ENCODE peak calls at places on chromosomes 3 and 15, in four cellular contexts. One of them, this sample, is unnamed.

GRCh38 chr3:25344609-25345008 is 83.5 kb upstream of the RARB start:
- DNase-seq in psoas muscle: no peak
- DNase-seq in body of pancreas: no peak
- DNase-seq in lower lobe of right lung: no peak
- DNase-seq in this sample: no peak

GRCh38 chr3:63975705-63976104 is 47.6 kb downstream of the PSMD6 start:
- DNase-seq in psoas muscle: peak; percentile 85
- DNase-seq in body of pancreas: peak; percentile 81
- DNase-seq in lower lobe of right lung: no peak
- DNase-seq in this sample: peak; percentile 91

GRCh38 chr15:101170568-101171350 is 81.1 kb downstream of the CHSY1 start:
- DNase-seq in psoas muscle: peak; percentile 74
- DNase-seq in body of pancreas: peak; percentile 26
- DNase-seq in lower lobe of right lung: no peak
- DNase-seq in this sample: peak; percentile 79

GRCh38 chr3:159882784-159883779 is 105.6 kb upstream of the IL12A start:
- DNase-seq in lower lobe of right lung: no peak
- DNase-seq in psoas muscle: no peak
- DNase-seq in body of pancreas: no peak
- DNase-seq in this sample: peak; percentile 84

GRCh38 chr3:153268564-153269279 is 106.7 kb downstream of the RAP2B start:
- DNase-seq in psoas muscle: no peak
- DNase-seq in body of pancreas: no peak
- DNase-seq in lower lobe of right lung: no peak
- DNase-seq in this sample: no peak

GRCh38 chr3:12396475-12396874 is 87.8 kb upstream of the TSEN2 start:
- DNase-seq in lower lobe of right lung: peak; percentile 49
- DNase-seq in body of pancreas: no peak
- DNase-seq in psoas muscle: no peak
- DNase-seq in this sample: no peak

GRCh38 chr15:41969851-41970431 is 2.4 kb downstream of the EHD4 start:
- DNase-seq in body of pancreas: no peak
- DNase-seq in psoas muscle: no peak
- DNase-seq in lower lobe of right lung: no peak
- DNase-seq in this sample: no peak

GRCh38 chr3:177611781-177612389 is 414.6 kb upstream of the TBL1XR1 start:
- DNase-seq in body of pancreas: no peak
- DNase-seq in lower lobe of right lung: no peak
- DNase-seq in psoas muscle: no peak
- DNase-seq in this sample: no peak

GRCh38 chr3:23078735-23079134 is 124.4 kb upstream of the UBE2E2 start:
- DNase-seq in lower lobe of right lung: no peak
- DNase-seq in psoas muscle: no peak
- DNase-seq in body of pancreas: no peak
- DNase-seq in this sample: no peak

GRCh38 chr3:23072672-23073071 is 130.5 kb upstream of the UBE2E2 start:
- DNase-seq in lower lobe of right lung: no peak
- DNase-seq in body of pancreas: no peak
- DNase-seq in psoas muscle: no peak
- DNase-seq in this sample: no peak

GRCh38 chr3:23073721-23074300 is 129.3 kb upstream of the UBE2E2 start:
- DNase-seq in psoas muscle: no peak
- DNase-seq in lower lobe of right lung: no peak
- DNase-seq in body of pancreas: no peak
- DNase-seq in this sample: no peak

GRCh38 chr3:23077126-23077525 is 126.0 kb upstream of the UBE2E2 start:
- DNase-seq in body of pancreas: no peak
- DNase-seq in lower lobe of right lung: no peak
- DNase-seq in psoas muscle: no peak
- DNase-seq in this sample: peak; percentile 25

GRCh38 chr3:23075478-23075877 is 127.6 kb upstream of the UBE2E2 start:
- DNase-seq in psoas muscle: no peak
- DNase-seq in body of pancreas: no peak
- DNase-seq in lower lobe of right lung: no peak
- DNase-seq in this sample: no peak
- H3K27me3 ChIP-seq in psoas muscle: no peaks in the 10 kb centered on the region
- H3K27me3 ChIP-seq in body of pancreas: no peaks in the 10 kb centered on the region
- H3K27me3 ChIP-seq in lower lobe of right lung: no peaks in the 10 kb centered on the region
- H3K27me3 ChIP-seq in this sample: peaks cover 71% of the 10 kb centered on the region

GRCh38 chr15:45134046-45134445 is 4.3 kb downstream of the DUOX1 start:
- DNase-seq in lower lobe of right lung: peak; percentile 40
- DNase-seq in body of pancreas: no peak
- DNase-seq in psoas muscle: no peak
- DNase-seq in this sample: no peak
- H3K27me3 ChIP-seq in lower lobe of right lung: peaks cover 52% of the 10 kb centered on the region
- H3K27me3 ChIP-seq in body of pancreas: peaks cover 6% of the 10 kb centered on the region
- H3K27me3 ChIP-seq in psoas muscle: no peaks in the 10 kb centered on the region
- H3K27me3 ChIP-seq in this sample: no peaks in the 10 kb centered on the region

GRCh38 chr15:82062479-82062878 is 16.7 kb upstream of the MEX3B start:
- DNase-seq in psoas muscle: no peak
- DNase-seq in lower lobe of right lung: no peak
- DNase-seq in body of pancreas: no peak
- DNase-seq in this sample: no peak

GRCh38 chr15:82058517-82059204 is 12.8 kb upstream of the MEX3B start:
- DNase-seq in body of pancreas: no peak
- DNase-seq in lower lobe of right lung: no peak
- DNase-seq in psoas muscle: no peak
- DNase-seq in this sample: no peak

GRCh38 chr15:82056900-82057825 is 11.3 kb upstream of the MEX3B start:
- DNase-seq in psoas muscle: no peak
- DNase-seq in lower lobe of right lung: no peak
- DNase-seq in body of pancreas: no peak
- DNase-seq in this sample: no peak

GRCh38 chr15:82060817-82061216 is 15.0 kb upstream of the MEX3B start:
- DNase-seq in lower lobe of right lung: no peak
- DNase-seq in body of pancreas: no peak
- DNase-seq in psoas muscle: no peak
- DNase-seq in this sample: no peak

DNA sequence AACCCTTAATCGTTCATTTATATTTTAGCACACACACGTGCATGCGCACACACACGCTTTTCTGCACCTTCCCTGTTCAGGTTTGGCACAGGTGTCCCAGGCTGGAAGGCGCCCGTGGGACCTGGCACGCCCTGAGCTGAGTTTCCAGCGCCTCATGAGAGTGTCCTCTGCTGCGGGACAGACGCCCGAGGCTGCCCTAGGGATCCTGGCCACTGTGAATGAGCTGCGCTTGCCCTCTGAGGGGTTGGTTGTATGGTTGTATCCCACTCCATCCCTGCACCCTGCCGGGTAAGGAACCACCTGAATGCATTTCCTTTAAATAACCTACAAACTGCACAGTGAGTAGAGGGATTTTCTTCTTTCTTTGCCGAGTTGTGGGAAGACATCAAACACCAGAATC is 12.2 kb upstream of the MEX3B start:
- DNase-seq in psoas muscle: no peak
- DNase-seq in lower lobe of right lung: no peak
- DNase-seq in body of pancreas: no peak
- DNase-seq in this sample: no peak
- H3K27me3 ChIP-seq in psoas muscle: no peaks in the 10 kb centered on the region
- H3K27me3 ChIP-seq in lower lobe of right lung: peaks cover 51% of the 10 kb centered on the region
- H3K27me3 ChIP-seq in body of pancreas: no peaks in the 10 kb centered on the region
- H3K27me3 ChIP-seq in this sample: peaks cover 60% of the 10 kb centered on the region

GRCh38 chr3:53618946-53619345 is 124.5 kb downstream of the CACNA1D start:
- DNase-seq in psoas muscle: no peak
- DNase-seq in lower lobe of right lung: no peak
- DNase-seq in body of pancreas: no peak
- DNase-seq in this sample: no peak

GRCh38 chr3:53617893-53618523 is 123.6 kb downstream of the CACNA1D start:
- DNase-seq in body of pancreas: no peak
- DNase-seq in lower lobe of right lung: no peak
- DNase-seq in psoas muscle: no peak
- DNase-seq in this sample: no peak

GRCh38 chr3:53616330-53616729 is 121.9 kb downstream of the CACNA1D start:
- DNase-seq in lower lobe of right lung: no peak
- DNase-seq in psoas muscle: no peak
- DNase-seq in body of pancreas: no peak
- DNase-seq in this sample: no peak

GRCh38 chr3:53616971-53617892 is 122.8 kb downstream of the CACNA1D start:
- DNase-seq in lower lobe of right lung: no peak
- DNase-seq in psoas muscle: no peak
- DNase-seq in body of pancreas: no peak
- DNase-seq in this sample: no peak

DNA sequence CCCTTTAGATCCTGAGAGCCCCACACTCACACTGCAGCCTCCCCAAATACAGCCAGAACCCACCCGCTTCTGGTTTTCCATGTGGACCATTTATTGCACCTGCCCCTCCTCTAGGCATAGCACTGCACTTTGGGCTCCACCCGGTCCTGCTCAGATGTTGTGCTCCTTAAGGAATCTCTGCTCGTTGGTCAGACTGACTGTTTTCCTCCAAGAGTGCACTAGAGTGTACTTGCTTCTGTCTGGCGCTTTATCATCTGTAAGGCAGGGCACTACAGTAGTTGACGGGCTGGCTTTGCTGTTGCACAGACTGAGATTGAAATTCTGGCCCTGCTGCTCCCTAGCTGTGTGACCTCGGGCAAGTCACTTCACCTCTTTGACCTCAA is 124.1 kb downstream of the CACNA1D start:
- DNase-seq in psoas muscle: no peak
- DNase-seq in lower lobe of right lung: no peak
- DNase-seq in body of pancreas: no peak
- DNase-seq in this sample: no peak
- H3K27me3 ChIP-seq in psoas muscle: no peaks in the 10 kb centered on the region
- H3K27me3 ChIP-seq in lower lobe of right lung: no peaks in the 10 kb centered on the region
- H3K27me3 ChIP-seq in body of pancreas: no peaks in the 10 kb centered on the region
- H3K27me3 ChIP-seq in this sample: no peaks in the 10 kb centered on the region

DNA sequence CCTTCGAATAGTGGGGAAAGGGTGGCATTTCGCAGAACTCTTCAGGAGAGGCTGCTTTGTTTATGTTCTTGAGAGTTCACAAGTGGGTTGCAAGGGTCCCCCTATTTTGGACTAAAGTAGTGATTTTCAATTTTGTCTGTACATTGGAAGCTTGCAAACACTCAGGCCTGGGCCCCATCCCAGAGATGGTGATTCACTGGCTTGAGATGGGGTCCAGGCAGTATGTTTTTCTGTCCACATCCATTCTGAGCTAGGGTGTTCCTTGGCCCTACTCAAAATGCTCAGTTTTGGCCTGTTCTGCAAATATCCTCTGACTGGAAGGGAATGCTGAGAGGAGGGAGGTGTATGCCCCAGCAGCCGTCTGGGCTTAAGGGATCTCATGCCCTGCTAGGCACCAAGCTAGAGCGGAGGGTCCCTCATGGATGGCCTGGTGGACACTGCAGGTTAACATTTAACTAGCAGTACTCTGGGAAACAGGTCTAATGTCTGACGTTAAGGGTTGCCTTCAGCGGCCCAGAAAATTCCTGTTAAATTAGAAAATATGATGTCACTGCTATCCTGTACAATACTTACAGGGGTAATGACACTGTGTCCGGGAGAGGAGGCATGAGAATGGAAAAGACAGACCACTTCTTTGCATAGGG is 181.4 kb downstream of the OPA1 start:
- DNase-seq in lower lobe of right lung: no peak
- DNase-seq in psoas muscle: no peak
- DNase-seq in body of pancreas: no peak
- DNase-seq in this sample: no peak
- H3K27me3 ChIP-seq in lower lobe of right lung: peaks cover 23% of the 10 kb centered on the region
- H3K27me3 ChIP-seq in psoas muscle: no peaks in the 10 kb centered on the region
- H3K27me3 ChIP-seq in body of pancreas: no peaks in the 10 kb centered on the region
- H3K27me3 ChIP-seq in this sample: peaks cover 2% of the 10 kb centered on the region

GRCh38 chr15:43212299-43212698 is 8.5 kb downstream of the EPB42 start:
- DNase-seq in body of pancreas: no peak
- DNase-seq in psoas muscle: no peak
- DNase-seq in lower lobe of right lung: no peak
- DNase-seq in this sample: no peak
- H3K27me3 ChIP-seq in body of pancreas: no peaks in the 10 kb centered on the region
- H3K27me3 ChIP-seq in psoas muscle: no peaks in the 10 kb centered on the region
- H3K27me3 ChIP-seq in lower lobe of right lung: peaks cover 15% of the 10 kb centered on the region
- H3K27me3 ChIP-seq in this sample: peaks cover 34% of the 10 kb centered on the region

DNA sequence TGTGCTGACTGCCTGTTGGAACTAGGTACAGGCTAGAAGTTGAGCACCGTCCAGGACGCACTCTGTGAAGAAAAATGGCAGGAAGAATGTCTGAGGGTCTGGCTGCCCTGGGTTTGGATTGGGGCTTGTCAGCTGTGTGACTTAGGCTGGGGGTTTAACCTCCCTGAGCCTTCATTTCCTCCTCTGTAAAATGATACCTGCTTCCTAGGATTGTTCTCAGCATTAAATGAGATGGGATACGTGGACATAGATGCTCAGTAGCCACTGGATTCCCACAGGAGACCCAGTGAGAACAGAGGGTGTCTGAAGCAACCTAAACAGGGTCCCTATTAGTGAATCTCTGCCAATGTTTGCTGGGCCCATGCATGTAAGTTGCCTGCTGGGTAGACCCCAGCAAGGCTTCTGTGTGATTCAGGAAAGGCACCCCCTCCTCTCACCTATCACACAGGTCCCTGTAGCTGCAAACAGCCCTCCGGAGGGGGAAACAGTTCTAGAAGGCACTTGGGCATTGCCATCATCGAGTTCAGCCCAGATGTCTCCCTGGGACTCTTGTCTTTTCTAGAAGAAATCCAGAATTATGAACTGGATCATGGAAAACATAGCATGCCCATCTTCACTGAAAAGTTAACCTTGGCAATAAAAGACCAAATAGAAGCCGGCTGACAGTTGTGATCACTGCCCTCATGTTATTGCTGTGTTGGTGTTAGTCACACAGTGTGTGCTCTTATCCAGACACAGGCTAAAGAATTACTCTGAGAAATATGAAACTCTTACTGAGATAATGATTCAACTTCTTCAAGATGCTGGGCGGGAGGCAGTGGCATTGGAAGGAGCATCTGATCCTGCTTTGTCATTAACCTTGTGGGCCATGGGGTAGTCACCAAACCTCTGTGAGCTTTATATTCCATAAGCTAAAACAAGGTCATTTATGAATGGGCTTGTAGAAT is 64.5 kb downstream of the SMAD6 start:
- DNase-seq in body of pancreas: no peak
- DNase-seq in psoas muscle: no peak
- DNase-seq in lower lobe of right lung: no peak
- DNase-seq in this sample: peak; percentile 55
- H3K27me3 ChIP-seq in body of pancreas: no peaks in the 10 kb centered on the region
- H3K27me3 ChIP-seq in psoas muscle: no peaks in the 10 kb centered on the region
- H3K27me3 ChIP-seq in lower lobe of right lung: no peaks in the 10 kb centered on the region
- H3K27me3 ChIP-seq in this sample: peaks cover 45% of the 10 kb centered on the region

GRCh38 chr15:96340348-96340610 is 9.8 kb downstream of the NR2F2 start:
- DNase-seq in lower lobe of right lung: no peak
- DNase-seq in body of pancreas: no peak
- DNase-seq in psoas muscle: no peak
- DNase-seq in this sample: no peak

GRCh38 chr15:96337991-96338771 is 7.7 kb downstream of the NR2F2 start:
- DNase-seq in body of pancreas: no peak
- DNase-seq in lower lobe of right lung: no peak
- DNase-seq in psoas muscle: no peak
- DNase-seq in this sample: no peak

GRCh38 chr15:96338772-96339661 is 8.5 kb downstream of the NR2F2 start:
- DNase-seq in lower lobe of right lung: no peak
- DNase-seq in psoas muscle: no peak
- DNase-seq in body of pancreas: no peak
- DNase-seq in this sample: no peak

GRCh38 chr15:96340611-96341464 is 10.3 kb downstream of the NR2F2 start:
- DNase-seq in body of pancreas: no peak
- DNase-seq in lower lobe of right lung: peak; percentile 56
- DNase-seq in psoas muscle: peak; percentile 80
- DNase-seq in this sample: peak; percentile 44

GRCh38 chr15:96339662-96340347 is 9.3 kb downstream of the NR2F2 start:
- DNase-seq in body of pancreas: no peak
- DNase-seq in lower lobe of right lung: no peak
- DNase-seq in psoas muscle: no peak
- DNase-seq in this sample: no peak
- H3K27me3 ChIP-seq in body of pancreas: no peaks in the 10 kb centered on the region
- H3K27me3 ChIP-seq in lower lobe of right lung: peaks cover 14% of the 10 kb centered on the region
- H3K27me3 ChIP-seq in psoas muscle: no peaks in the 10 kb centered on the region
- H3K27me3 ChIP-seq in this sample: no peaks in the 10 kb centered on the region

GRCh38 chr15:70351941-70352774 is 254.4 kb upstream of the TLE3 start:
- DNase-seq in lower lobe of right lung: no peak
- DNase-seq in psoas muscle: no peak
- DNase-seq in body of pancreas: no peak
- DNase-seq in this sample: no peak
- H3K27me3 ChIP-seq in lower lobe of right lung: peaks cover 6% of the 10 kb centered on the region
- H3K27me3 ChIP-seq in psoas muscle: no peaks in the 10 kb centered on the region
- H3K27me3 ChIP-seq in body of pancreas: no peaks in the 10 kb centered on the region
- H3K27me3 ChIP-seq in this sample: peaks cover 61% of the 10 kb centered on the region